ENCODE peak calls at places on chromosome 13, in four cellular contexts. E is H9, C is IMR-90, B is H1. Z is an unnamed sample.

GRCh38 chr13:39144941-39145533 is 106.8 kb downstream of the NHLRC3 start:
- DNase-seq in C (peak; percentile 70), E (peak; percentile 51), B (peak; percentile 31), Z (peak; percentile 73)

GRCh38 chr13:84413016-84413415 is 530.7 kb upstream of the SLITRK1 start:
- DNase-seq in E (no peak), B (no peak), C (no peak), Z (no peak)

GRCh38 chr13:87235621-87236020 is 435.6 kb upstream of the SLITRK5 start:
- DNase-seq in C (peak; percentile 28), E (no peak), B (no peak), Z (no peak)

GRCh38 chr13:23610187-23610576 is 40.0 kb downstream of the TNFRSF19 start:
- DNase-seq in E (no peak), B (no peak), C (peak; percentile 35), Z (no peak)

GRCh38 chr13:66503890-66504289 is 726.2 kb downstream of the PCDH9 start:
- DNase-seq in C (no peak), E (no peak), B (no peak), Z (peak; percentile 69)

GRCh38 chr13:42137856-42138537 is 89.5 kb downstream of the DGKH start:
- DNase-seq in B (no peak), C (peak; percentile 71), E (no peak), Z (no peak)

GRCh38 chr13:34864650-34865049 is 77.4 kb upstream of the NBEA start:
- DNase-seq in B (no peak), C (no peak), E (no peak), Z (no peak)

GRCh38 chr13:80297094-80297493 is 43.8 kb downstream of the SPRY2 start:
- DNase-seq in E (peak; percentile 47), C (no peak), B (peak; percentile 49), Z (peak; percentile 48)

GRCh38 chr13:50409186-50409585 is 393.9 kb downstream of the KCNRG start:
- DNase-seq in C (no peak), B (no peak), E (no peak), Z (no peak)

GRCh38 chr13:100100115-100100879 is 11.4 kb downstream of the PCCA start:
- DNase-seq in C (peak; percentile 87), E (no peak), B (no peak), Z (no peak)

GRCh38 chr13:99312493-99312883 is 5.3 kb upstream of the GPR183 start:
- DNase-seq in B (no peak), E (no peak), C (peak; percentile 39), Z (no peak)

GRCh38 chr13:27980280-27980998 is 8.1 kb downstream of the URAD start:
- DNase-seq in C (no peak), B (no peak), E (no peak), Z (no peak)

GRCh38 chr13:51833980-51834379 is 11.0 kb downstream of the TMEM272 start:
- DNase-seq in C (no peak), E (peak; percentile 7), B (no peak), Z (no peak)

GRCh38 chr13:23715092-23715761 is 145.0 kb downstream of the TNFRSF19 start:
- DNase-seq in B (no peak), E (no peak), C (no peak), Z (peak; percentile 34)

GRCh38 chr13:86445584-86446140 is 646.4 kb upstream of the SLITRK6 start:
- DNase-seq in C (no peak), E (no peak), B (no peak), Z (no peak)

GRCh38 chr13:93847162-93847561 is 620.6 kb downstream of the GPC6 start:
- DNase-seq in B (no peak), C (peak; percentile 93), E (no peak), Z (no peak)

GRCh38 chr13:59643239-59643865 is 520.4 kb downstream of the DIAPH3 start:
- DNase-seq in C (no peak), B (no peak), E (no peak), Z (no peak)

GRCh38 chr13:33441015-33441414 is 155.5 kb upstream of the STARD13 start:
- DNase-seq in C (peak; percentile 47), E (peak; percentile 46), B (no peak), Z (peak; percentile 76)

GRCh38 chr13:36841411-36841810 is 22.4 kb downstream of the RFXAP start:
- DNase-seq in B (no peak), C (no peak), E (no peak), Z (no peak)

GRCh38 chr13:113607477-113608245 is 23.1 kb downstream of the TFDP1 start:
- DNase-seq in B (no peak), E (no peak), C (no peak), Z (no peak)

GRCh38 chr13:99949657-99950413 is 21.7 kb downstream of the ZIC5 start:
- DNase-seq in E (no peak), C (no peak), B (no peak), Z (no peak)

GRCh38 chr13:59834801-59835200 is 328.9 kb downstream of the DIAPH3 start:
- DNase-seq in E (no peak), B (no peak), C (peak; percentile 49), Z (no peak)

GRCh38 chr13:56659041-56659471 is 481.7 kb upstream of the PRR20A start:
- DNase-seq in E (no peak), C (no peak), B (no peak), Z (no peak)

GRCh38 chr13:33644607-33645543 is 173.1 kb upstream of the RFC3 start:
- DNase-seq in C (peak; percentile 4), B (no peak), E (no peak), Z (no peak)

GRCh38 chr13:95463516-95463915 is 89.0 kb upstream of the CLDN10 start:
- DNase-seq in E (no peak), C (no peak), B (no peak), Z (no peak)

GRCh38 chr13:79987323-79987722 is 353.6 kb downstream of the SPRY2 start:
- DNase-seq in C (peak; percentile 22), E (no peak), B (no peak), Z (no peak)

GRCh38 chr13:106095406-106095805 is 440.1 kb downstream of the EFNB2 start:
- DNase-seq in C (no peak), B (no peak), E (no peak), Z (no peak)

GRCh38 chr13:31965361-31966066 is 66.1 kb upstream of the FRY start:
- DNase-seq in B (no peak), C (peak; percentile 84), E (no peak), Z (no peak)

GRCh38 chr13:33855371-33855895 is 37.5 kb downstream of the RFC3 start:
- DNase-seq in C (no peak), E (no peak), B (no peak), Z (no peak)

GRCh38 chr13:33322474-33322827 is 36.9 kb upstream of the STARD13 start:
- DNase-seq in B (no peak), E (no peak), C (peak; percentile 95), Z (no peak)

GRCh38 chr13:94641432-94641941 is 39.8 kb downstream of the GPR180 start:
- DNase-seq in B (no peak), E (no peak), C (peak; percentile 86), Z (no peak)

GRCh38 chr13:100069278-100069677 is 19.6 kb upstream of the PCCA start:
- DNase-seq in C (peak; percentile 18), B (no peak), E (no peak), Z (no peak)

GRCh38 chr13:92530364-92530763 is 696.2 kb upstream of the GPC6 start:
- DNase-seq in C (peak; percentile 3), E (no peak), B (no peak), Z (no peak)

GRCh38 chr13:20882206-20882605 is 20.3 kb downstream of the XPO4 start:
- DNase-seq in C (peak; percentile 8), B (no peak), E (peak; percentile 56), Z (peak; percentile 89)

GRCh38 chr13:34128661-34129060 is 310.7 kb downstream of the RFC3 start:
- DNase-seq in C (no peak), B (no peak), E (no peak), Z (no peak)

GRCh38 chr13:50292082-50292481 is 276.8 kb downstream of the KCNRG start:
- DNase-seq in B (no peak), E (no peak), C (no peak), Z (no peak)

GRCh38 chr13:108960006-108960405 is 330.6 kb downstream of the MYO16 start:
- DNase-seq in E (no peak), B (no peak), C (no peak), Z (no peak)
- H4K5ac ChIP-seq in E (no peak overlapping the region), B (no peak overlapping the region), C (no peak overlapping the region), Z (no peak overlapping the region)

GRCh38 chr13:73076013-73076412 is 17.2 kb downstream of the KLF5 start:
- DNase-seq in C (peak; percentile 27), E (no peak), B (no peak), Z (no peak)

GRCh38 chr13:73079359-73079758 is 20.6 kb downstream of the KLF5 start:
- DNase-seq in B (no peak), C (no peak), E (no peak), Z (no peak)

GRCh38 chr13:73075546-73075945 is 16.7 kb downstream of the KLF5 start:
- DNase-seq in E (peak; percentile 93), B (no peak), C (no peak), Z (peak; percentile 89)

GRCh38 chr13:73081256-73081915 is 22.6 kb downstream of the KLF5 start:
- DNase-seq in C (no peak), B (no peak), E (no peak), Z (peak; percentile 22)

GRCh38 chr13:73077867-73078266 is 19.1 kb downstream of the KLF5 start:
- DNase-seq in E (no peak), C (no peak), B (no peak), Z (no peak)
- H4K5ac ChIP-seq in E (no peak overlapping the region), C (no peak overlapping the region), B (no peak overlapping the region), Z (no peak overlapping the region)

GRCh38 chr13:98094678-98095266 is 48.1 kb upstream of the FARP1 start:
- DNase-seq in E (no peak), B (no peak), C (no peak), Z (no peak)

GRCh38 chr13:98092888-98093287 is 50.0 kb upstream of the FARP1 start:
- DNase-seq in C (no peak), B (no peak), E (no peak), Z (no peak)

GRCh38 chr13:98083936-98084335 is 59.0 kb upstream of the FARP1 start:
- DNase-seq in B (no peak), C (peak; percentile 15), E (no peak), Z (no peak)

GRCh38 chr13:98089826-98090225 is 53.1 kb upstream of the FARP1 start:
- DNase-seq in E (no peak), C (peak; percentile 47), B (no peak), Z (no peak)

GRCh38 chr13:98089246-98089645 is 53.6 kb upstream of the FARP1 start:
- DNase-seq in B (no peak), C (peak; percentile 76), E (no peak), Z (no peak)
- H4K5ac ChIP-seq in B (no peak overlapping the region), C (peak overlapping the region; percentile 86), E (no peak overlapping the region), Z (no peak overlapping the region)

DNA sequence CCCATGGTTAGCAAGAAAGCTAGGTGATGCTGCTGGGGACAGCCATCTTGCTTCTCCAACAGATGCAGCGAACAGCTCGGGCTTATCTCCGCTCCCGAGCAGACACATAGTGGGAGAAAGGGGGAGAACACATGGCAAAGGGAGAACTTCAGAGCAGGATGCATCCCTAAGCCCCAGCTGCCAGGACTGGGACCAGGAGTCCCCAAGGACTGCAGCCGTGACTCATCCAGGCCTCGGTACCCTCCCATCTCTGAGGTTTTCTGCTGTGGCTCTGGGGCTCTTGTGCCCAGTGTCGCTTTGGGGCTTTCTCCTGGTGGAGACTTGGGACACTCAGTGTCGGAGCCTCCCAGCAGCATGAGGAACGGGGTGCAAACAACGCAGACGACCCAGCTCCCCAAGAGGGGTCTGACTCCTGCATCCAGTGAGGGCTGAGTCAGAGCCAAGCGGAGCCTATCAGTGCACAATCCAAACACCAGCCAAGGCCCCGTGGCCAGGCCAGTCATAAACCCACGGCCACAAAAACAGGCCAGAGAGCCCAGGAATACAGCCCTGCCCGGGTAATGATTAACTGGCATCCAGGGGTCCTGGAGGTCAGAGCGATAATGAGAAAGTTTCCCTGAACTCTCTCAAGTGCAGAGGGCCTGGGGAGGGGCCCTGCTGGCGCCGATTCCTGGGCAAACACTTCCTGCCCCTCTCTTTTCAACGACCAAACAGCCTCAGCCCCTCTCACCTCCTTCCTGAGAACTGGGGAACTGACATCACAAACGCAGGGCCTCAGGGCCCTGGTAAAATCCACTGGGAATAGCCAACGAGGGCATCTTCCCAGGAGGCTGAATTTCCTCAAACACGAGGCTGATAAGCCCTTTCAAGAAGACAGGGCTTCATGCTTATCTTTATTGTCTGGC is 202.9 kb downstream of the USP12 start:
- DNase-seq in E (no peak), B (no peak), C (peak; percentile 23), Z (peak; percentile 38)
- H4K5ac ChIP-seq in E (no peak overlapping the region), B (no peak overlapping the region), C (no peak overlapping the region), Z (no peak overlapping the region)